ENCODE peak calls at places on chromosomes 13 and 19, in ten cellular contexts. I is cardiac fibroblast, V is WTC11, R is thoracic aorta, U is Panc1, Z is lower leg skin, E is RWPE1, Y is uterus, B is GM23338, T is left ventricle myocardium inferior. D is an unnamed sample.
A peak's percentile ranks its signal among the peaks of the same experiment; 100 is the strongest.

GRCh38 chr13:31898383-31899071 is 133.0 kb upstream of the FRY start:
- DNase-seq in I (no peak), V (no peak), R (no peak), U (no peak), Z (no peak), E (no peak), Y (no peak), B (no peak), T (no peak), D (no peak)

GRCh38 chr13:100542546-100543156 is 45.9 kb downstream of the GGACT start:
- DNase-seq in I (peak; percentile 57), V (no peak), R (no peak), U (no peak), Z (no peak), E (peak; percentile 45), Y (no peak), B (peak; percentile 61), T (no peak), D (no peak)

GRCh38 chr19:55913643-55914268 is 18.4 kb downstream of the NLRP13 start:
- DNase-seq in I (no peak), V (no peak), R (no peak), U (no peak), Z (no peak), E (no peak), Y (no peak), B (no peak), T (no peak), D (no peak)

GRCh38 chr13:62510906-62511655 is 1095.4 kb upstream of the PCDH20 start:
- DNase-seq in I (no peak), V (no peak), R (no peak), U (no peak), Z (no peak), E (no peak), Y (no peak), B (peak; percentile 74), T (no peak), D (no peak)

GRCh38 chr19:13220847-13221246 is 70.6 kb downstream of the IER2 start:
- DNase-seq in I (no peak), V (no peak), R (no peak), U (no peak), Z (no peak), E (no peak), Y (no peak), B (no peak), T (no peak), D (no peak)

GRCh38 chr13:18946738-18947137 is 234.9 kb downstream of the TUBA3C start:
- DNase-seq in I (no peak), V (no peak), R (no peak), U (no peak), Z (no peak), E (no peak), Y (no peak), B (no peak), T (no peak), D (no peak)

GRCh38 chr19:19319725-19320361 is 466 bp downstream of the SUGP1 start:
- DNase-seq in I (no peak), V (no peak), R (no peak), U (no peak), Z (no peak), E (no peak), Y (no peak), B (peak; percentile 34), T (no peak), D (no peak)

GRCh38 chr19:58572818-58573657 is at the start of gene MZF1:
- DNase-seq in I (peak; percentile 100), V (peak; percentile 99), R (peak; percentile 100), U (peak; percentile 98), Z (peak; percentile 100), E (peak; percentile 97), Y (peak; percentile 99), B (peak; percentile 100), T (peak; percentile 99), D (peak; percentile 99)

GRCh38 chr13:46523972-46524737 is 28.8 kb upstream of the LRCH1 start:
- DNase-seq in I (peak; percentile 36), V (no peak), R (no peak), U (no peak), Z (no peak), E (no peak), Y (no peak), B (no peak), T (no peak), D (no peak)

GRCh38 chr13:112943309-112944125 is 25.5 kb upstream of the MCF2L start:
- DNase-seq in I (peak; percentile 18), V (peak; percentile 65), R (no peak), U (no peak), Z (no peak), E (peak; percentile 9), Y (peak; percentile 21), B (peak; percentile 72), T (peak; percentile 55), D (peak; percentile 49)

GRCh38 chr19:16371540-16371986 is 46.9 kb downstream of the KLF2 start:
- DNase-seq in I (no peak), V (no peak), R (no peak), U (no peak), Z (peak; percentile 49), E (no peak), Y (no peak), B (no peak), T (peak; percentile 55), D (no peak)

GRCh38 chr13:77033717-77034302 is 6.9 kb upstream of the FBXL3 start:
- DNase-seq in I (peak; percentile 54), V (no peak), R (no peak), U (no peak), Z (no peak), E (peak; percentile 15), Y (no peak), B (no peak), T (no peak), D (no peak)

GRCh38 chr19:43438291-43439162 is 23.8 kb downstream of the TEX101 start:
- DNase-seq in I (peak; percentile 64), V (no peak), R (no peak), U (no peak), Z (peak; percentile 56), E (peak; percentile 29), Y (peak; percentile 79), B (no peak), T (peak; percentile 79), D (no peak)
- TF ChIP-seq CTCF in I (no peak), V (no peak), R (no peak), U (no peak), Z (no peak), E (no peak), Y (no peak), B (no peak), T (no peak), D (no peak)

DNA sequence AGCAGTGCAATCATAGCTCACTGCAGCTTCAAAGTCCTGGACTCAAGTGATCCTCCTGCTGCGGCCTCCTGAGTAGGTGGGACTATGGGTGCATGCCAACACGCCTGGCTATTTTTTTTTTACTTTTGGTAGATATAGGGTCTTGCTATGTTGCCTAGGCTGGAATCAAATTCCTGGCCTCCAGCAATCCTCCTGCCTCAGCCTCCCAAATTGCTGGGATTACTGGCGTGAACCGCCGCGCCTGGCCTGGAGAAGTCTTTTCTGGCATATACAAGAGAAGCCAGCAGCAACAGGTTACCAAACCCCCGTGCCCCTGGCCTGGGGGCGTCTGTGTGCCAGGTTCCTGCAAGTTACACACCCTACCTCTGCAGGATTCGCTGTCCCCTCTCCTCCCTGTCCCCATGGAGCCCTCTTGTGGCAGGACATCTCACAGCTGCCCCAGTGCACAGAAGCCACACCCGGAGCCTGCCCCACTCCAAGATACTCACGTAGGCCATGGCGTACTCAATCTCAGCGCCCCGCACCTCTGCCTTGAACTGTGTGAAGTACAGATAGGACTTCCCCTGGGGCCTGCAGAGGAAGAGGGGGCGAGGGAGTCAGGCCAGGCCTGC is 9.9 kb downstream of the MYDGF start:
- DNase-seq in I (no peak), V (peak; percentile 72), R (no peak), U (no peak), Z (no peak), E (no peak), Y (no peak), B (peak; percentile 79), T (no peak), D (no peak)
- TF ChIP-seq CTCF in I (peak; percentile 26), V (no peak), R (no peak), U (peak; percentile 72), Z (no peak), E (peak; percentile 24), Y (no peak), B (peak; percentile 80), T (peak; percentile 57), D (peak; percentile 10)

GRCh38 chr19:29260477-29261317 is 47.7 kb upstream of the UQCRFS1 start:
- DNase-seq in I (peak; percentile 51), V (peak; percentile 74), R (no peak), U (peak; percentile 18), Z (no peak), E (no peak), Y (no peak), B (peak; percentile 75), T (no peak), D (peak; percentile 23)
- TF ChIP-seq CTCF in I (peak; percentile 51), V (peak; percentile 73), R (no peak), U (peak; percentile 87), Z (no peak), E (peak; percentile 20), Y (no peak), B (peak; percentile 69), T (peak; percentile 34), D (peak; percentile 65)

GRCh38 chr19:1038995-1039645 is 787 bp upstream of the ABCA7 start:
- DNase-seq in I (no peak), V (no peak), R (no peak), U (no peak), Z (no peak), E (no peak), Y (no peak), B (peak; percentile 52), T (no peak), D (no peak)

GRCh38 chr19:1032264-1032867 is 6.0 kb downstream of the CNN2 start:
- DNase-seq in I (no peak), V (no peak), R (no peak), U (no peak), Z (no peak), E (no peak), Y (no peak), B (no peak), T (no peak), D (no peak)

GRCh38 chr19:1039646-1040475 is at the start of gene ABCA7:
- DNase-seq in I (peak; percentile 97), V (peak; percentile 100), R (peak; percentile 85), U (peak; percentile 78), Z (peak; percentile 96), E (peak; percentile 96), Y (peak; percentile 96), B (peak; percentile 99), T (peak; percentile 99), D (peak; percentile 100)

GRCh38 chr19:1037553-1038115 is 2.3 kb upstream of the ABCA7 start:
- DNase-seq in I (no peak), V (no peak), R (no peak), U (no peak), Z (no peak), E (no peak), Y (no peak), B (no peak), T (no peak), D (no peak)

DNA sequence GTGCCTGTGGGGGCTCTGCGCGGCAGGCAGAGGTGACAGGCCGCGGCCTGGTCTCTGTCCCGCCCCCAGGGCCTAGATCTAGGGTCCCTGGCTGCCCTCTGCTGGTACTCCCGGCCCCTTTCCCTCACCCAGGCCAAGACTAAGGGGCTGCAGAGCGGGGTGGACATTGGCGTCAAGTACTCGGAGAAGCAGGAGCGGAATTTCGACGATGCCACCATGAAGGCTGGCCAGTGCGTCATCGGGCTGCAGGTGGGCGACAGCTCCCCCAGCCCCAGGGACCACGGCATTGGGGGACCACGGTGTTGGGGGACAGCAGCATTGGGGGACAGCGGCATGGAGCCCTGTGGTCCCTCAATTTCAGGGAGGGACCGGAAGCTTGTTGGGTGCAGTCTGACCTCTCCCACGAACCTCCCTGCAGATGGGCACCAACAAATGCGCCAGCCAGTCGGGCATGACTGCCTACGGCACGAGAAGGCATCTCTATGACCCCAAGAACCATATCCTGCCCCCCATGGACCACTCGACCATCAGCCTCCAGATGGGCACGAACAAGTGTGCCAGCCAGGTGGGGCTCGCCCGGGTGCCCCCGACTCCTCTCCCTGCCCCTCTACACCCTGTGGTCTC is 3.8 kb upstream of the ABCA7 start:
- DNase-seq in I (no peak), V (peak; percentile 51), R (no peak), U (no peak), Z (no peak), E (no peak), Y (no peak), B (peak; percentile 71), T (no peak), D (no peak)
- TF ChIP-seq CTCF in I (peak; percentile 13), V (no peak), R (no peak), U (no peak), Z (no peak), E (no peak), Y (no peak), B (peak; percentile 61), T (no peak), D (no peak)

D was measured in progenitor cell of endocrine pancreas.